ENCODE peak calls at places on chromosomes 4 and X, in eight cellular contexts. C, T, G, D, R, M, V and P are unnamed samples.

GRCh38 chrX:39772057-39772832 is 325.5 kb downstream of the BCOR start:
- DNase-seq in C (no peak), T (no peak), G (peak), D (no peak), R (no peak), M (no peak), V (no peak), P (no peak)

GRCh38 chrX:114611018-114611619 is 27.2 kb downstream of the HTR2C start:
- DNase-seq in C (peak), T (peak), G (peak), D (no peak), R (peak), M (peak), V (no peak), P (no peak)

GRCh38 chrX:19886888-19887531 is 390 bp downstream of the SH3KBP1 start:
- DNase-seq in C (no peak), T (peak), G (no peak), D (peak), R (peak), M (no peak), V (peak), P (no peak)

GRCh38 chr4:119130365-119131065 is 5.1 kb upstream of the MYOZ2 start:
- DNase-seq in C (no peak), T (peak), G (peak), D (no peak), R (no peak), M (no peak), V (no peak), P (peak)

GRCh38 chr4:7738458-7739076 is 201.1 kb downstream of the AFAP1 start:
- DNase-seq in C (no peak), T (no peak), G (no peak), D (peak), R (no peak), M (no peak), V (no peak), P (no peak)

GRCh38 chr4:89311433-89311832 is 3.8 kb upstream of the GPRIN3 start:
- DNase-seq in C (no peak), T (no peak), G (no peak), D (no peak), R (no peak), M (no peak), V (no peak), P (no peak)

GRCh38 chr4:169098054-169098896 is 88.2 kb upstream of the CBR4 start:
- DNase-seq in C (no peak), T (no peak), G (peak), D (no peak), R (no peak), M (no peak), V (no peak), P (no peak)

GRCh38 chr4:109027016-109027500 is 264.2 kb upstream of the ETNPPL start:
- DNase-seq in C (no peak), T (no peak), G (no peak), D (no peak), R (no peak), M (no peak), V (no peak), P (no peak)

GRCh38 chrX:9902651-9903050 is 64.5 kb upstream of the CLDN34 start:
- DNase-seq in C (no peak), T (no peak), G (peak), D (no peak), R (no peak), M (no peak), V (no peak), P (no peak)

GRCh38 chr4:117331817-117332216 is 246.4 kb upstream of the TRAM1L1 start:
- DNase-seq in C (no peak), T (no peak), G (peak), D (no peak), R (no peak), M (no peak), V (no peak), P (no peak)

GRCh38 chrX:107507744-107508117 is 58.3 kb downstream of the FRMPD3 start:
- DNase-seq in C (no peak), T (no peak), G (no peak), D (no peak), R (no peak), M (no peak), V (no peak), P (no peak)

GRCh38 chr4:2796261-2797187 is 3.6 kb downstream of the SH3BP2 start:
- DNase-seq in C (peak), T (peak), G (peak), D (no peak), R (no peak), M (peak), V (peak), P (peak)

GRCh38 chr4:177726111-177726510 is 283.9 kb upstream of the AGA start:
- DNase-seq in C (no peak), T (no peak), G (peak), D (no peak), R (no peak), M (no peak), V (no peak), P (no peak)

GRCh38 chrX:39922926-39923325 is 174.8 kb downstream of the BCOR start:
- DNase-seq in C (no peak), T (no peak), G (no peak), D (no peak), R (no peak), M (no peak), V (no peak), P (no peak)

GRCh38 chr4:114217150-114217817 is 237.8 kb upstream of the ARSJ start:
- DNase-seq in C (no peak), T (no peak), G (no peak), D (no peak), R (no peak), M (peak), V (no peak), P (no peak)

GRCh38 chrX:88136328-88136727 is 610.7 kb upstream of the CPXCR1 start:
- DNase-seq in C (no peak), T (no peak), G (no peak), D (no peak), R (no peak), M (no peak), V (no peak), P (no peak)

GRCh38 chr4:182939680-182940079 is 22.5 kb upstream of the DCTD start:
- DNase-seq in C (no peak), T (no peak), G (no peak), D (no peak), R (no peak), M (no peak), V (no peak), P (no peak)

GRCh38 chr4:1793496-1793840 is 375 bp downstream of the FGFR3 start:
- DNase-seq in C (no peak), T (no peak), G (no peak), D (peak), R (peak), M (peak), V (peak), P (no peak)

GRCh38 chr4:169160825-169161224 is 109.9 kb downstream of the SH3RF1 start:
- DNase-seq in C (no peak), T (peak), G (no peak), D (no peak), R (no peak), M (no peak), V (no peak), P (no peak)

GRCh38 chr4:27046851-27047250 is 186.2 kb downstream of the STIM2 start:
- DNase-seq in C (no peak), T (no peak), G (no peak), D (no peak), R (no peak), M (no peak), V (no peak), P (no peak)

GRCh38 chr4:27043200-27043599 is 182.6 kb downstream of the STIM2 start:
- DNase-seq in C (no peak), T (no peak), G (no peak), D (no peak), R (no peak), M (no peak), V (no peak), P (no peak)

GRCh38 chr4:27050731-27051130 is 190.1 kb downstream of the STIM2 start:
- DNase-seq in C (no peak), T (no peak), G (no peak), D (no peak), R (no peak), M (no peak), V (no peak), P (no peak)

GRCh38 chr4:27049101-27049829 is 188.6 kb downstream of the STIM2 start:
- DNase-seq in C (no peak), T (no peak), G (no peak), D (no peak), R (no peak), M (no peak), V (no peak), P (no peak)

GRCh38 chr4:27048350-27049100 is 187.9 kb downstream of the STIM2 start:
- DNase-seq in C (no peak), T (no peak), G (peak), D (no peak), R (no peak), M (no peak), V (no peak), P (no peak)
- H3K4me3 ChIP-seq in C (peak), T (peak), G (peak), D (peak), R (no peak), M (peak), V (peak), P (peak)

GRCh38 chr4:180828455-180829018 is 1414.7 kb upstream of the TENM3 start:
- DNase-seq in C (peak), T (no peak), G (peak), D (no peak), R (peak), M (peak), V (no peak), P (peak)
- TF ChIP-seq CTCF in C (no peak), T (peak), G (peak), D (peak), R (no peak), M (peak), V (peak), P (peak)

DNA sequence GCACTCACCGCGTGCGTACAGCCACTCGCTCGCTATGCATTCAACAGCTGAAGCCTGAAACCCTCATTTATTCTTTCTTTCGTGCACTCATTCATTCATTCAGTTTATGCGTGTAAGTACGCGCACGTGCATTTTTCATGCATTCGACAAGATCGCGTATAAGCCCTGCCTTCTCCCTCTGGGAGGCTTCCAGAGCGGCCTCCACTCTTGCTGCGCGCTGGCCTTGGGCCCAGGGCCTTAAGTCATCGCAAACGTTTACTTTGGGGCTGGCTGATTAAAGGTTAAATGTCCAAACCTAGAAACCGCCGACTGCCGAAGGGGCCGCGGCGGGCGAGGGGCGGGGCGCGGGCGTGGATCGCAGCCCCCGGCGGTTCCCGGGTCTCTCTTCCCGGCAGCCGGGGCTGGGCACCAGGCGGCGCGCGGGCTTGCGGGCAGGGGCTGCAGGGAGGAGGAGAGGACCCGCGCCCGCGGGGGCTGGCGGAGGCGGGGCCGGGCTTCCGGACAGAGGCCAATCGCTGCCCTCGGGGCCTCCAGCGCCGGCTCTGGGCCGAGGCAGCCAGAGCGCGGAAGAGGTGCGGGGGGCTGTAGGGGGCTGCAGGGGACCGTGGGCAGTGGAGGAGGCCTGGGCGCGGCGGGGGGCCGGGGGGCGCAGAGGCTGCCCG is at the start of gene GYG2:
- DNase-seq in C (no peak), T (no peak), G (peak), D (no peak), R (no peak), M (peak), V (no peak), P (no peak)
- H3K4me3 ChIP-seq in C (no peak), T (peak), G (peak), D (peak), R (no peak), M (no peak), V (peak), P (peak)

GRCh38 chrX:83336464-83336863 is 171.6 kb upstream of the POU3F4 start:
- DNase-seq in C (no peak), T (no peak), G (no peak), D (no peak), R (no peak), M (no peak), V (no peak), P (no peak)
- TF ChIP-seq CTCF in C (no peak), T (no peak), G (no peak), D (no peak), R (no peak), M (no peak), V (no peak), P (no peak)

DNA sequence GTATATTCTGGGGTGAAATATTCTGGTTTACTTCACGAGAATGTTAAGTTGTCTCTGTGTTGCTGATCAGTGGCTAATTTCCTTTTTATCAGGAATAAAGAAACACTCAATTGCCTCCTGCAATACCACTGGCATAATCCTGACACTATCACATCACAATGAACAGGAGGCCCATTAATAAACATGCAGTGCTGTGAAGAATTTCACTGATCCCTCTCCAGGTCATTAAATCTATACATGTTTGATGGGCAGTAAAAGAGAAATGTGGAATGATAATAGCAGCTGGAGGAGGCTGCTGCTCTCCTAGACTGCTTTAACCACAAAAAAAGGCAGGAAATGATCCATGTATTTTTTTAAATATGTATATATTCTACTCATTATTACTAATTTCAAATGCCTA is 202.1 kb downstream of the CENPC start:
- DNase-seq in C (no peak), T (no peak), G (no peak), D (no peak), R (no peak), M (no peak), V (no peak), P (no peak)
- H3K4me3 ChIP-seq in C (no peak), T (no peak), G (no peak), D (no peak), R (no peak), M (no peak), V (no peak), P (no peak)

GRCh38 chrX:15916704-15917084 is 62.1 kb upstream of the AP1S2 start:
- DNase-seq in C (no peak), T (no peak), G (peak), D (no peak), R (no peak), M (no peak), V (no peak), P (no peak)

GRCh38 chrX:15911729-15912550 is 57.3 kb upstream of the AP1S2 start:
- DNase-seq in C (no peak), T (peak), G (no peak), D (no peak), R (no peak), M (no peak), V (no peak), P (no peak)

GRCh38 chrX:15913161-15913560 is 58.5 kb upstream of the AP1S2 start:
- DNase-seq in C (no peak), T (no peak), G (no peak), D (no peak), R (no peak), M (peak), V (no peak), P (no peak)

GRCh38 chrX:15915959-15916703 is 61.5 kb upstream of the AP1S2 start:
- DNase-seq in C (no peak), T (no peak), G (peak), D (no peak), R (peak), M (no peak), V (no peak), P (no peak)

GRCh38 chrX:15914486-15914885 is 59.9 kb upstream of the AP1S2 start:
- DNase-seq in C (no peak), T (no peak), G (no peak), D (no peak), R (no peak), M (no peak), V (no peak), P (no peak)
- TF ChIP-seq CTCF in C (no peak), T (no peak), G (no peak), D (no peak), R (no peak), M (no peak), V (no peak), P (no peak)

DNA sequence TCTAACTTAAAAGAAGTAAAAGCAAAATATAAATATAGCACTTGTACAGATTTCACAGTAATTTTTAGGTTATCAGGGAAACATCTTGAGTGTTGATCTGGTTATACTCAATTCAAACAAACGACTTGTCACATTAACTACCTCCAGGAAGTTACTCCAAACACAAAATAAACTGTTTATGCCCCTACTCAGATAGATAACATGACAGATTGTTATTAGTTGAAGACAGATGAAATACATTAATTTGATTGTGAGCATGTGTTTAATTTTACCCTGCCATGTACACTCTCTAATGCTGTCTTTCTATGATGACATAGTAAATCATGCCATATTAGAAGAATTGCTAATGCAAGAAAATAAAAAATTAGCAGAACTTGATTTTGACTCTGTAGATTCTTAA is 88.0 kb downstream of the RAB28 start:
- DNase-seq in C (no peak), T (no peak), G (no peak), D (no peak), R (no peak), M (no peak), V (no peak), P (no peak)
- H3K4me3 ChIP-seq in C (no peak), T (no peak), G (no peak), D (no peak), R (no peak), M (no peak), V (no peak), P (no peak)

GRCh38 chrX:38627683-38628082 is 66.3 kb downstream of the TSPAN7 start:
- DNase-seq in C (no peak), T (no peak), G (peak), D (no peak), R (no peak), M (peak), V (no peak), P (no peak)
- TF ChIP-seq CTCF in C (peak), T (no peak), G (peak), D (peak), R (peak), M (peak), V (peak), P (peak)

DNA sequence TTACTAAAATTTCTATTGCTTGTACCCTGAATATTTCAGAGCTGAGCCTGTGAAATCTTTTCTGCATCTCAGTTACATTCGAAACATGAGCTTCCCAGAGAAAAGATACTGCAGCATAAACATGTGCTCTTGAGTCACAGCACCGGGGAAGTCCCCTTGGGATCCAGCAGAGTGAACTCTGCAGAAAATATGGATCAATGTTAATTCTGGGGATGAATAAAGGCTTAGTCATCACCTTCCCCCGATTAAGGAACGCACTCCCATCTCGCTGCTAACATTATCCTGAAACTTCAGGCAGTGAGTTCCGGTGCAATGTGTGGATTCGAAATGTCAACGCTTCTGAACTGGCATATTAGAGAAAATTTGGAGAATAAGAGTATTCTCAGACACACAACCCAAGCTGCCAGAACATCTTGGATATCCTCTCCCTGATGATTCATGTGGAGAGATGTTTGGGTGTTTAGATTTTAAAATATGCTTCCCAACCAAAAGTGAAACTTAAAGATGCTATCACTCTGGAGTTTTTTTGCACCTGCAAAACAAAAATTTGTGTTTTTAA is 90.8 kb downstream of the IRF2 start:
- DNase-seq in C (peak), T (peak), G (peak), D (no peak), R (no peak), M (no peak), V (no peak), P (peak)
- H3K4me3 ChIP-seq in C (peak), T (peak), G (peak), D (peak), R (no peak), M (no peak), V (peak), P (peak)

GRCh38 chrX:35728481-35728880 is 69.7 kb upstream of the MAGEB16 start:
- DNase-seq in C (no peak), T (no peak), G (no peak), D (no peak), R (no peak), M (no peak), V (no peak), P (no peak)

GRCh38 chrX:35722128-35722527 is 76.0 kb upstream of the MAGEB16 start:
- DNase-seq in C (no peak), T (no peak), G (no peak), D (no peak), R (no peak), M (no peak), V (no peak), P (no peak)

GRCh38 chrX:35726176-35726575 is 72.0 kb upstream of the MAGEB16 start:
- DNase-seq in C (no peak), T (no peak), G (peak), D (no peak), R (no peak), M (peak), V (no peak), P (no peak)
- TF ChIP-seq CTCF in C (no peak), T (no peak), G (peak), D (no peak), R (no peak), M (peak), V (peak), P (no peak)